ENCODE peak calls at places on chromosomes 3 and 15, in five cellular contexts. One of them, this sample, is unnamed.

GRCh38 chr3:194995334-194995733 is 275.6 kb downstream of the XXYLT1 start:
- DNase-seq in gastrocnemius medialis: no peak
- DNase-seq in A549: no peak
- DNase-seq in ovary: no peak
- DNase-seq in right lobe of liver: no peak
- DNase-seq in this sample: no peak

GRCh38 chr3:12835005-12835665 is 6.2 kb downstream of the RPL32 start:
- DNase-seq in gastrocnemius medialis: no peak
- DNase-seq in A549: no peak
- DNase-seq in ovary: no peak
- DNase-seq in right lobe of liver: no peak
- DNase-seq in this sample: no peak

GRCh38 chr3:12461097-12461649 is 23.1 kb upstream of the TSEN2 start:
- DNase-seq in gastrocnemius medialis: no peak
- DNase-seq in A549: no peak
- DNase-seq in ovary: no peak
- DNase-seq in right lobe of liver: no peak
- DNase-seq in this sample: no peak

GRCh38 chr15:96115642-96116041 is 214.9 kb upstream of the NR2F2 start:
- DNase-seq in gastrocnemius medialis: no peak
- DNase-seq in A549: no peak
- DNase-seq in ovary: no peak
- DNase-seq in right lobe of liver: no peak
- DNase-seq in this sample: no peak

GRCh38 chr3:13002398-13003124 is 70.7 kb downstream of the IQSEC1 start:
- DNase-seq in gastrocnemius medialis: no peak
- DNase-seq in A549: no peak
- DNase-seq in ovary: no peak
- DNase-seq in right lobe of liver: no peak
- DNase-seq in this sample: no peak

GRCh38 chr3:10238330-10238995 is 9.8 kb upstream of the TATDN2 start:
- DNase-seq in gastrocnemius medialis: no peak
- DNase-seq in A549: no peak
- DNase-seq in ovary: no peak
- DNase-seq in right lobe of liver: no peak
- DNase-seq in this sample: no peak

GRCh38 chr3:170467007-170467406 is 48.3 kb downstream of the CLDN11 start:
- DNase-seq in gastrocnemius medialis: no peak
- DNase-seq in A549: no peak
- DNase-seq in ovary: no peak
- DNase-seq in right lobe of liver: no peak
- DNase-seq in this sample: no peak

GRCh38 chr3:125203731-125204130 is 8.8 kb downstream of the SLC12A8 start:
- DNase-seq in gastrocnemius medialis: no peak
- DNase-seq in A549: no peak
- DNase-seq in ovary: no peak
- DNase-seq in right lobe of liver: no peak
- DNase-seq in this sample: no peak

GRCh38 chr3:117346878-117347277 is 637.3 kb downstream of the TUSC7 start:
- DNase-seq in gastrocnemius medialis: no peak
- DNase-seq in A549: no peak
- DNase-seq in ovary: no peak
- DNase-seq in right lobe of liver: no peak
- DNase-seq in this sample: no peak

GRCh38 chr15:81531141-81531592 is 157.2 kb upstream of the TMC3 start:
- DNase-seq in gastrocnemius medialis: no peak
- DNase-seq in A549: no peak
- DNase-seq in ovary: no peak
- DNase-seq in right lobe of liver: no peak
- DNase-seq in this sample: no peak

GRCh38 chr15:96121521-96121920 is 209.0 kb upstream of the NR2F2 start:
- DNase-seq in gastrocnemius medialis: no peak
- DNase-seq in A549: no peak
- DNase-seq in ovary: no peak
- DNase-seq in right lobe of liver: no peak
- DNase-seq in this sample: no peak

GRCh38 chr15:74314897-74315438 is 52.5 kb downstream of the CYP11A1 start:
- DNase-seq in gastrocnemius medialis: no peak
- DNase-seq in A549: no peak
- DNase-seq in ovary: no peak
- DNase-seq in right lobe of liver: no peak
- DNase-seq in this sample: no peak

GRCh38 chr15:52261498-52262242 is 33.9 kb downstream of the MYO5C start:
- DNase-seq in gastrocnemius medialis: peak
- DNase-seq in A549: peak
- DNase-seq in ovary: peak
- DNase-seq in right lobe of liver: no peak
- DNase-seq in this sample: peak

GRCh38 chr15:48624700-48625099 is 20.8 kb downstream of the FBN1 start:
- DNase-seq in gastrocnemius medialis: no peak
- DNase-seq in A549: no peak
- DNase-seq in ovary: no peak
- DNase-seq in right lobe of liver: no peak
- DNase-seq in this sample: no peak

GRCh38 chr3:49422379-49423248 is at the start of gene AMT:
- DNase-seq in gastrocnemius medialis: no peak
- DNase-seq in A549: no peak
- DNase-seq in ovary: peak
- DNase-seq in right lobe of liver: peak
- DNase-seq in this sample: peak

GRCh38 chr3:88219138-88219792 is 69.5 kb downstream of the C3orf38 start:
- DNase-seq in gastrocnemius medialis: no peak
- DNase-seq in A549: peak
- DNase-seq in ovary: no peak
- DNase-seq in right lobe of liver: no peak
- DNase-seq in this sample: peak

GRCh38 chr15:90060797-90061196 is 41.5 kb downstream of the IDH2 start:
- DNase-seq in gastrocnemius medialis: no peak
- DNase-seq in A549: no peak
- DNase-seq in ovary: no peak
- DNase-seq in right lobe of liver: no peak
- DNase-seq in this sample: no peak

GRCh38 chr15:90062729-90063684 is 39.3 kb downstream of the IDH2 start:
- DNase-seq in gastrocnemius medialis: no peak
- DNase-seq in A549: no peak
- DNase-seq in ovary: no peak
- DNase-seq in right lobe of liver: no peak
- DNase-seq in this sample: no peak

GRCh38 chr15:90058308-90058707 is 44.0 kb downstream of the IDH2 start:
- DNase-seq in gastrocnemius medialis: no peak
- DNase-seq in A549: no peak
- DNase-seq in ovary: no peak
- DNase-seq in right lobe of liver: no peak
- DNase-seq in this sample: no peak

GRCh38 chr15:90062023-90062728 is 40.1 kb downstream of the IDH2 start:
- DNase-seq in gastrocnemius medialis: no peak
- DNase-seq in A549: no peak
- DNase-seq in ovary: peak
- DNase-seq in right lobe of liver: no peak
- DNase-seq in this sample: peak

GRCh38 chr15:90059208-90059985 is 42.9 kb downstream of the IDH2 start:
- DNase-seq in gastrocnemius medialis: peak
- DNase-seq in A549: no peak
- DNase-seq in ovary: no peak
- DNase-seq in right lobe of liver: peak
- DNase-seq in this sample: peak
- TF ChIP-seq POLR2A in gastrocnemius medialis: no peak
- TF ChIP-seq POLR2A in A549: no peak
- TF ChIP-seq POLR2A in ovary: no peak
- TF ChIP-seq POLR2A in right lobe of liver: no peak
- TF ChIP-seq POLR2A in this sample: no peak

GRCh38 chr3:25781145-25781757 is 2.0 kb downstream of the NGLY1 start:
- DNase-seq in gastrocnemius medialis: no peak
- DNase-seq in A549: no peak
- DNase-seq in ovary: no peak
- DNase-seq in right lobe of liver: no peak
- DNase-seq in this sample: peak

GRCh38 chr3:25781758-25782594 is 1.3 kb downstream of the NGLY1 start:
- DNase-seq in gastrocnemius medialis: no peak
- DNase-seq in A549: no peak
- DNase-seq in ovary: no peak
- DNase-seq in right lobe of liver: no peak
- DNase-seq in this sample: peak

GRCh38 chr3:25783661-25784512 is 644 bp upstream of the NGLY1 start:
- DNase-seq in gastrocnemius medialis: peak
- DNase-seq in A549: peak
- DNase-seq in ovary: no peak
- DNase-seq in right lobe of liver: no peak
- DNase-seq in this sample: peak

GRCh38 chr3:25782636-25782937 is 656 bp downstream of the NGLY1 start:
- DNase-seq in gastrocnemius medialis: no peak
- DNase-seq in A549: no peak
- DNase-seq in ovary: no peak
- DNase-seq in right lobe of liver: no peak
- DNase-seq in this sample: no peak

GRCh38 chr3:25782938-25783660 is at the start of gene NGLY1:
- DNase-seq in gastrocnemius medialis: peak
- DNase-seq in A549: peak
- DNase-seq in ovary: peak
- DNase-seq in right lobe of liver: peak
- DNase-seq in this sample: peak
- TF ChIP-seq POLR2A in gastrocnemius medialis: peak
- TF ChIP-seq POLR2A in A549: peak
- TF ChIP-seq POLR2A in ovary: peak
- TF ChIP-seq POLR2A in right lobe of liver: peak
- TF ChIP-seq POLR2A in this sample: peak

GRCh38 chr15:67063689-67064606 is 1.5 kb upstream of the SMAD3 start:
- DNase-seq in gastrocnemius medialis: peak
- DNase-seq in A549: peak
- DNase-seq in ovary: peak
- DNase-seq in right lobe of liver: peak
- DNase-seq in this sample: peak
- TF ChIP-seq POLR2A in gastrocnemius medialis: peak
- TF ChIP-seq POLR2A in A549: no peak
- TF ChIP-seq POLR2A in ovary: no peak
- TF ChIP-seq POLR2A in right lobe of liver: peak
- TF ChIP-seq POLR2A in this sample: no peak

DNA sequence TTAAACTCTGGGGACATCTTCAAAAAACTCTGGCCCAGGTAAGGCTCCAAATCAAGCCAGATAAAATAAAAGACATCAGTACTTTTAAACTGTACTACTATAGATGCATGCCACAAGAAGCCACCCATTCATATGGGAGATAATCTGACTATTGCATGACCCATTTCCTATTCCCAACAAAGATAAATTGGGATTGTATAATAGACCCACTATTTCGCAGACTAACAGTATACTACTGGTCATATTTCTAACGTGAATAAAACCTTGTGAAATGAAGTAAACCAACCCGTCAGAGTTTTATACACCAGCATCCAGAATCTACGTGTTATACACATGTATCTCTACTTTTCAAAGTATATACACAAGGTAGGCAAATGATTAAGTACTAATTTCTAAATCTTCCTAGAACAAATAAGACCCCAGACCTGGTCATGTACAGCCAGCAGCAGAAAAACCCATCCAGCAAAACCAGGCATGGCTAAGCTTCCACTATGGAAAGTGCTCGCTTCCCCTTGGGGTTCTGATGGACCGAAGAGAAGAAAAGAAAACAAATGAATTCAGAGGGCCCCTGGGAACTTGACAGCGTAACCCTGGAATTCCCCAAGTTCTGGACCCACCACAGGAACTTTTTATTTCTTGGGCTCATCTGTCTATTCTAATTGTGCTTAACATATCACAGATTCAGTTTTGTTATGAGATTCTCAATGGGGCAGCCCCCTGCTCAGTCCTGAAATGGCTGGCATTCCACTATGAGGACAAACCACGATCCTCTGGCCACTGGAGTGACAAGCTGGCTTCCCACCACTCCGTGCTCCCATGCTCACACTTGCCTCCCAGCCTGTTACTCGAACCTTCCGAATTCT is 69.1 kb downstream of the MB21D2 start:
- DNase-seq in gastrocnemius medialis: no peak
- DNase-seq in A549: no peak
- DNase-seq in ovary: no peak
- DNase-seq in right lobe of liver: no peak
- DNase-seq in this sample: no peak
- TF ChIP-seq POLR2A in gastrocnemius medialis: no peak
- TF ChIP-seq POLR2A in A549: no peak
- TF ChIP-seq POLR2A in ovary: no peak
- TF ChIP-seq POLR2A in right lobe of liver: no peak
- TF ChIP-seq POLR2A in this sample: no peak

GRCh38 chr3:37243811-37244748 is 69.7 kb upstream of the LRRFIP2 start:
- DNase-seq in gastrocnemius medialis: peak
- DNase-seq in A549: peak
- DNase-seq in ovary: peak
- DNase-seq in right lobe of liver: peak
- DNase-seq in this sample: peak
- TF ChIP-seq POLR2A in gastrocnemius medialis: peak
- TF ChIP-seq POLR2A in A549: no peak
- TF ChIP-seq POLR2A in ovary: no peak
- TF ChIP-seq POLR2A in right lobe of liver: peak
- TF ChIP-seq POLR2A in this sample: no peak

This sample was measured in erythroblast.